ENCODE peak calls at places on chromosomes 3 and 15, in ten cellular contexts. Y, L, M, G, H, T, F, E, Q and D are unnamed samples.

GRCh38 chr3:135965129-135965505 is 411 bp upstream of the PPP2R3A start:
- DNase-seq in Y (no peak), L (no peak), M (no peak), G (no peak), H (no peak), T (no peak), F (no peak), E (no peak), Q (no peak), D (no peak)

GRCh38 chr3:185439745-185440466 is 58.9 kb downstream of the TMEM41A start:
- DNase-seq in Y (no peak), L (no peak), M (no peak), G (no peak), H (no peak), T (no peak), F (no peak), E (no peak), Q (no peak), D (no peak)

GRCh38 chr15:89812847-89813320 is 1.8 kb downstream of the ANPEP start:
- DNase-seq in Y (no peak), L (no peak), M (no peak), G (no peak), H (no peak), T (no peak), F (no peak), E (no peak), Q (no peak), D (no peak)

GRCh38 chr3:29802057-29802456 is 521.2 kb downstream of the RBMS3 start:
- DNase-seq in Y (peak), L (no peak), M (no peak), G (no peak), H (no peak), T (no peak), F (no peak), E (no peak), Q (no peak), D (no peak)

GRCh38 chr3:57855281-57855680 is 99.2 kb downstream of the SLMAP start:
- DNase-seq in Y (no peak), L (no peak), M (no peak), G (no peak), H (no peak), T (no peak), F (no peak), E (no peak), Q (no peak), D (no peak)

GRCh38 chr3:120839120-120839519 is 68.9 kb upstream of the STXBP5L start:
- DNase-seq in Y (no peak), L (no peak), M (no peak), G (no peak), H (no peak), T (no peak), F (no peak), E (no peak), Q (no peak), D (no peak)

GRCh38 chr15:68209735-68210408 is 4.7 kb upstream of the CALML4 start:
- DNase-seq in Y (no peak), L (peak), M (no peak), G (no peak), H (no peak), T (no peak), F (no peak), E (peak), Q (peak), D (peak)

GRCh38 chr3:24519368-24520100 is 24.9 kb upstream of the THRB start:
- DNase-seq in Y (peak), L (no peak), M (no peak), G (no peak), H (peak), T (peak), F (no peak), E (no peak), Q (no peak), D (no peak)

GRCh38 chr3:132870596-132870995 is 148.4 kb upstream of the NPHP3 start:
- DNase-seq in Y (no peak), L (no peak), M (no peak), G (no peak), H (no peak), T (no peak), F (no peak), E (no peak), Q (no peak), D (no peak)

GRCh38 chr3:77464106-77464688 is 424.3 kb downstream of the ROBO2 start:
- DNase-seq in Y (no peak), L (no peak), M (no peak), G (no peak), H (no peak), T (no peak), F (no peak), E (no peak), Q (no peak), D (no peak)

GRCh38 chr3:23575697-23576096 is 230.1 kb upstream of the UBE2E1 start:
- DNase-seq in Y (no peak), L (no peak), M (no peak), G (no peak), H (no peak), T (no peak), F (no peak), E (no peak), Q (no peak), D (no peak)

GRCh38 chr3:85801955-85802354 is 843.2 kb downstream of the CADM2 start:
- DNase-seq in Y (peak), L (no peak), M (no peak), G (no peak), H (no peak), T (no peak), F (no peak), E (no peak), Q (no peak), D (no peak)

GRCh38 chr3:40657623-40658022 is 132.9 kb downstream of the ZNF621 start:
- DNase-seq in Y (no peak), L (no peak), M (no peak), G (no peak), H (no peak), T (no peak), F (no peak), E (no peak), Q (no peak), D (no peak)

GRCh38 chr3:35043040-35043439 is 596.3 kb upstream of the ARPP21 start:
- DNase-seq in Y (no peak), L (no peak), M (no peak), G (no peak), H (no peak), T (no peak), F (no peak), E (no peak), Q (no peak), D (no peak)

GRCh38 chr3:37492977-37493471 is 318.6 kb upstream of the LRRFIP2 start:
- DNase-seq in Y (no peak), L (no peak), M (no peak), G (no peak), H (peak), T (no peak), F (no peak), E (no peak), Q (no peak), D (no peak)

GRCh38 chr3:48990636-48991421 is 788 bp downstream of the P4HTM start:
- DNase-seq in Y (no peak), L (no peak), M (peak), G (no peak), H (no peak), T (no peak), F (no peak), E (no peak), Q (no peak), D (no peak)

GRCh38 chr3:48989796-48990635 is at the start of gene P4HTM:
- DNase-seq in Y (no peak), L (peak), M (peak), G (peak), H (peak), T (peak), F (peak), E (peak), Q (no peak), D (peak)

GRCh38 chr3:48991851-48992545 is 2.0 kb downstream of the P4HTM start:
- DNase-seq in Y (no peak), L (no peak), M (no peak), G (no peak), H (no peak), T (no peak), F (no peak), E (peak), Q (no peak), D (no peak)

GRCh38 chr3:48985977-48986376 is 4.1 kb upstream of the P4HTM start:
- DNase-seq in Y (no peak), L (no peak), M (no peak), G (no peak), H (no peak), T (no peak), F (no peak), E (no peak), Q (no peak), D (no peak)

GRCh38 chr3:48989126-48989795 is 780 bp upstream of the P4HTM start:
- DNase-seq in Y (no peak), L (no peak), M (no peak), G (no peak), H (no peak), T (no peak), F (no peak), E (no peak), Q (no peak), D (peak)
- TF ChIP-seq POLR2AphosphoS5 in Y (no peak), L (no peak), M (no peak), G (no peak), H (no peak), T (no peak), F (no peak), E (no peak), Q (no peak), D (no peak)

DNA sequence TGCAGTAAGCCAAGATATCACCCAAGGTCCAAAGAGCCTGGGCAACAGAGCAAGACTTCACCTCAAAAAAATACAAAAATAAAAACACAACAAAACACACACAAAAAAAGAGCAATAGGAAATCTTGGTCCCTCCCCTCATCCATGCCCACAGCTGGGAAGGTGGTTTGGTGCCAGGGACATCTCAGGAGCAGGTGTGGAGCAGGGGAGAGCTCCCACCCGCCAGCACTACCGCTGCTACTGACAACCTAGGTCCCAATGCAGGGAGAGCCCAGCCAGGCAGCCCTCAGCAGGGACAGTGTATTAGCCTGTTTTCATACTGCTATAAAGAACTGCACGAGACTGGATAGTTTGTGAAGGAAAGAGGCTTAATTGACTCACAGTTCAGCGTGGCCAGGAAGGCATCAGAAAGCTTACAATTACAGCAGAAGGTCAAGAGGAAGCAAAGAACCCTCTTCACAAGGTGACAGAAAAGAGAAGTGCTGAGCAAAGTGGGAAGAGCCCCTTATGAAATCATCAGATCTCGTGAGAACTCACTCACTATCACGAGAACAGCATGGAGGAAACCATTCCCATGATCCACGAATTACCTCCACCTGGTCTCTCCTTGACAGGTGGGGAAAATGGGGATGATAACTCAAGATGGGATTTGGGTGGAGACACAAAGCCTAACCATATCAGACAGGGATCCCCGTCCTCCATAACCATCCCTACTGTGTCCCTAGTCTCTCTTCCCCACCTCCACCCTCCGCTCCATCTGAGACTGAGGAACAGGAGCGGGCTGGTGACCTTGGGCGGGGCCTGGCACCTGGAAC is 218.6 kb downstream of the TBC1D2B start:
- DNase-seq in Y (no peak), L (peak), M (no peak), G (no peak), H (no peak), T (no peak), F (no peak), E (peak), Q (no peak), D (peak)
- TF ChIP-seq POLR2A in Y (no peak), L (no peak), M (no peak), G (no peak), H (no peak), T (no peak), F (no peak), E (no peak), Q (no peak), D (no peak)

GRCh38 chr3:74309716-74310115 is 304.7 kb downstream of the CNTN3 start:
- DNase-seq in Y (no peak), L (no peak), M (no peak), G (no peak), H (no peak), T (no peak), F (no peak), E (no peak), Q (no peak), D (no peak)
- TF ChIP-seq POLR2AphosphoS5 in Y (no peak), L (no peak), M (no peak), G (no peak), H (no peak), T (no peak), F (no peak), E (no peak), Q (no peak), D (no peak)

DNA sequence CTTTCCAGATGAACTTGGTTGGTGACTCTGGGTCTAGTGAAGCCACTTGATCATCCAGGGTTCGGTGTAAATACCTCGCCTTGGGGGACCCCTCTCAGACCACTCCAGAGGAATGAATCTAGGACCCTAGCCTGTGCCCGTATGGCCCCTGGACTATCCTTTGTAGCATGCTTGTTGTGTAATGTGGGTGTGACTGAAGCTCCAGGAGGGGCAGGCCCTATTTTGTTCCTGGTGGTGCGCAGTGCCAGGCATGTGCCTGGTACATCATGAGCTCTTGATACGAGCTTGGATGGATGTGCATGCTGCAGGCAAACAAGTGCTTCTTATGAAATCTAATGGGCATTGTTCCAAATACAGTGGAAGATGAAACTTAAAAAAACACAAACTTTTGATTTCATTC is 82.8 kb downstream of the EBLN2 start:
- DNase-seq in Y (no peak), L (no peak), M (no peak), G (no peak), H (no peak), T (no peak), F (no peak), E (no peak), Q (no peak), D (peak)
- TF ChIP-seq POLR2A in Y (no peak), L (no peak), M (no peak), G (no peak), H (no peak), T (no peak), F (no peak), E (no peak), Q (no peak), D (no peak)

DNA sequence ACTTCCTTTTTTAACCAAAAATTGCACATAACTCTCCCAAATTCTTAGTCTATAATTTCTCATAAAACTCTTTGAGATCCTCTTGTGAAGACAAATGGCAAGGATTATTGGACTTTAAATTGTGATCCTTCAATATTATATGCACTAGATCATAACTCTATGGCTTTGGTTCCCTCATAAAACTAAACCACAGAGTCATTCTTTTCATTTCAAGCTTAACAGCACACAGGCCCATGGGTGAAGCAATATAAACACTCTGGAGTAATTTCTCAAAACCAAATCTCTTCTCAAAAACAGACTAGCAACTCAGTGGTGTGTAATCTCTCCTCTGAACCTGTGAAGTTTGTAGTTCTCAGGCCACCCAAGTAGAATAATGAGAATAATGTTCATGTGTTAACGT is 171.0 kb upstream of the NECTIN3 start:
- DNase-seq in Y (no peak), L (no peak), M (no peak), G (no peak), H (no peak), T (no peak), F (no peak), E (no peak), Q (no peak), D (no peak)
- TF ChIP-seq POLR2AphosphoS5 in Y (no peak), L (no peak), M (no peak), G (no peak), H (no peak), T (no peak), F (no peak), E (no peak), Q (no peak), D (no peak)

GRCh38 chr3:22392859-22393258 is 641.8 kb upstream of the ZNF385D start:
- DNase-seq in Y (no peak), L (no peak), M (no peak), G (no peak), H (no peak), T (no peak), F (no peak), E (no peak), Q (no peak), D (no peak)
- TF ChIP-seq POLR2A in Y (no peak), L (no peak), M (no peak), G (no peak), H (no peak), T (no peak), F (no peak), E (no peak), Q (no peak), D (no peak)

GRCh38 chr3:190076601-190077444 is 43.9 kb downstream of the P3H2 start:
- DNase-seq in Y (peak), L (no peak), M (no peak), G (no peak), H (peak), T (no peak), F (no peak), E (no peak), Q (no peak), D (no peak)
- TF ChIP-seq POLR2AphosphoS5 in Y (no peak), L (peak), M (no peak), G (no peak), H (no peak), T (no peak), F (peak), E (no peak), Q (no peak), D (no peak)